ENCODE peak calls at places on chromosome 15, in seven cellular contexts. A is CD4-positive, alpha-beta T cell; M is left lung; L is mammary epithelial cell; J is tibial artery; Z is psoas muscle; Q is tibial nerve. F is an unnamed sample.

GRCh38 chr15:32857732-32858131 is 139.9 kb downstream of the GREM1 start:
- DNase-seq in Q (no peak), A (no peak), J (no peak), L (no peak), Z (no peak), M (no peak), F (no peak)

GRCh38 chr15:57591822-57592367 is at the start of gene MYZAP:
- DNase-seq in Z (peak; percentile 61), M (peak; percentile 89), A (peak; percentile 59), J (peak; percentile 28), L (no peak), Q (no peak), F (no peak)

GRCh38 chr15:99437315-99438221 is 128.2 kb upstream of the MEF2A start:
- DNase-seq in A (no peak), J (peak; percentile 28), Q (peak; percentile 14), M (no peak), L (no peak), Z (no peak), F (no peak)

GRCh38 chr15:100987143-100987542 is 68.0 kb downstream of the LRRK1 start:
- DNase-seq in L (no peak), Z (no peak), J (no peak), A (no peak), Q (no peak), M (no peak), F (no peak)

GRCh38 chr15:67835349-67836133 is 4.3 kb downstream of the RNU6-1 start:
- DNase-seq in A (no peak), J (no peak), L (no peak), M (peak; percentile 88), Q (no peak), Z (no peak), F (no peak)

GRCh38 chr15:88648357-88649214 is 9.8 kb downstream of the ISG20 start:
- DNase-seq in Q (no peak), M (no peak), L (peak; percentile 47), Z (no peak), A (no peak), J (no peak), F (no peak)

GRCh38 chr15:52924641-52925040 is 134.5 kb upstream of the ONECUT1 start:
- DNase-seq in L (no peak), Q (no peak), A (no peak), J (no peak), M (no peak), Z (no peak), F (no peak)

GRCh38 chr15:79025201-79025600 is 65.4 kb downstream of the RASGRF1 start:
- DNase-seq in L (no peak), Q (no peak), Z (no peak), A (no peak), J (peak; percentile 32), M (no peak), F (no peak)

GRCh38 chr15:89835190-89835564 is 20.5 kb upstream of the ANPEP start:
- DNase-seq in L (peak; percentile 24), Q (no peak), Z (no peak), M (no peak), J (no peak), A (no peak), F (no peak)

GRCh38 chr15:27855137-27855536 is 244.0 kb downstream of the OCA2 start:
- DNase-seq in Z (no peak), A (no peak), M (no peak), L (no peak), J (no peak), Q (no peak), F (no peak)

GRCh38 chr15:77944002-77944867 is 133.3 kb downstream of the TBC1D2B start:
- DNase-seq in Z (peak; percentile 89), A (no peak), L (peak; percentile 52), Q (peak; percentile 77), M (peak; percentile 93), J (peak; percentile 89), F (peak; percentile 78)

GRCh38 chr15:75107905-75108838 is 84.8 kb downstream of the PPCDC start:
- DNase-seq in M (peak; percentile 89), Q (no peak), L (peak; percentile 94), A (peak; percentile 26), J (no peak), Z (no peak), F (peak; percentile 94)

GRCh38 chr15:95174281-95174680 is 942.9 kb downstream of the MCTP2 start:
- DNase-seq in L (no peak), M (no peak), J (peak; percentile 46), Z (peak; percentile 27), A (no peak), Q (no peak), F (no peak)

GRCh38 chr15:78133801-78134200 is 2.6 kb upstream of the CIB2 start:
- DNase-seq in A (no peak), J (no peak), M (no peak), Z (no peak), L (peak; percentile 97), Q (no peak), F (no peak)

GRCh38 chr15:20346082-20346805 is 195.4 kb downstream of the GOLGA6L6 start:
- DNase-seq in L (peak; percentile 11), J (peak; percentile 15), Z (no peak), Q (no peak), M (peak; percentile 82), A (no peak), F (no peak)

GRCh38 chr15:61556037-61556648 is 327.0 kb upstream of the RORA start:
- DNase-seq in L (peak; percentile 77), J (no peak), M (no peak), Z (no peak), A (no peak), Q (no peak), F (no peak)

GRCh38 chr15:43007551-43007950 is 87.0 kb upstream of the TTBK2 start:
- DNase-seq in A (no peak), Z (no peak), M (no peak), L (no peak), J (no peak), Q (no peak), F (no peak)
- TF ChIP-seq CTCF in A (no peak), Z (no peak), M (no peak), L (no peak), J (no peak), Q (no peak), F (no peak)

GRCh38 chr15:93658026-93658790 is 569.2 kb upstream of the RGMA start:
- DNase-seq in Z (no peak), Q (no peak), L (no peak), J (no peak), M (no peak), A (no peak), F (no peak)
- TF ChIP-seq CTCF in Z (no peak), Q (no peak), L (no peak), J (no peak), M (no peak), A (no peak), F (no peak)

DNA sequence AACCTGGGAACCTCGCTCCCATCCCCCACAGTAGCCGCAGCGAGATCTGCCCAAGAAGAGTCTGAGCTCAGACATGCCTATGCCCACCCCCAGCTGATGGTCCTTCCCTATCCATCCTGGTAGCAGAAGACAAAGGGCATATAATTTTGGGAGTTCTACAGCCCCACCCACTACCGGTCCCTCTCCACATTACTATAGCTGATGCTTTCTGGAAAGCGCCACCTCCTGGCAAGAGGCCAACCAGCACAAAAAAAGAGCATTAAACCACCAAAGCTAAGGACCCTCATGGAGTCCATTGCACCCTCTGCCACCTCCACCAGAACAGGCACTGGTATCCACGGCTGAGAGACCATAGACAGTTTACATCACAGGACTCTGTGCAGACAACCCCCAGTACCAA is 168.4 kb downstream of the MEGF11 start:
- DNase-seq in Z (no peak), A (no peak), M (no peak), Q (no peak), L (no peak), J (no peak), F (no peak)
- TF ChIP-seq CTCF in Z (no peak), A (no peak), M (no peak), Q (no peak), L (no peak), J (no peak), F (no peak)

GRCh38 chr15:26477044-26477443 is 295.8 kb downstream of the GABRB3 start:
- DNase-seq in L (no peak), J (no peak), M (no peak), Z (no peak), A (no peak), Q (no peak), F (no peak)

GRCh38 chr15:26472661-26473060 is 300.2 kb downstream of the GABRB3 start:
- DNase-seq in Z (no peak), M (no peak), A (no peak), J (no peak), L (no peak), Q (no peak), F (no peak)

DNA sequence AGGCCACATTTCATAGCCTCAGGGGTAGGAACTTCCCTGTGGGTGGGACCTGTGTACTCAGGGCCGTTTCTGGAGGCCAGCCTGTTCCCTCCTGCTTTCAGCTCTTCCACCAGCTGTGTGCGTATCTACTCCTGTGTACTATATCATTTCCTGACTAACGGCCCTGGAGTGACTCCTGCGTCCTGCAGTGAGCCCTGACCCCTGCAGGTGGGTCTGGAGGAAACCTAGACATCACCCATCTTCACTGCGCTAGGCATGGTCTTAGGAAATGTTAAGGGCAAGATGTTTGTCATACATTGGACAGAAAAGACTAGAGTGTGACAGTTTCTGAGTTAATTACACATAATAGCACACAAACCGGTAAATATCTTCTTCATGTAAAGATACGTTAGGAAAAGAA is 297.3 kb downstream of the GABRB3 start:
- DNase-seq in J (no peak), M (no peak), Z (no peak), A (no peak), L (no peak), Q (no peak), F (no peak)
- TF ChIP-seq CTCF in J (no peak), M (no peak), Z (no peak), A (no peak), L (no peak), Q (no peak), F (no peak)

F was measured in CD14-positive monocyte.